ENCODE peak calls at places on chromosomes 6 and 20, in six cellular contexts. One of them, this sample, is unnamed.
A peak's percentile ranks its signal among the peaks of the same experiment; 100 is the strongest.

GRCh38 chr6:105740946-105741605 is 338.2 kb upstream of the PREP start:
- ATAC-seq in heart left ventricle: no peak
- ATAC-seq in aorta: no peak
- ATAC-seq in naive thymus-derived CD4-positive, alpha-beta T cell: no peak
- ATAC-seq in IMR-90: no peak
- ATAC-seq in CD8-positive, alpha-beta T cell: no peak
- ATAC-seq in this sample: no peak

GRCh38 chr20:45034436-45034835 is 66.5 kb downstream of the KCNS1 start:
- ATAC-seq in aorta: no peak
- ATAC-seq in heart left ventricle: no peak
- ATAC-seq in CD8-positive, alpha-beta T cell: peak; percentile 45
- ATAC-seq in IMR-90: no peak
- ATAC-seq in naive thymus-derived CD4-positive, alpha-beta T cell: peak; percentile 53
- ATAC-seq in this sample: no peak

GRCh38 chr6:26032387-26033131 is 54.7 kb upstream of the HFE start:
- ATAC-seq in aorta: peak; percentile 46
- ATAC-seq in naive thymus-derived CD4-positive, alpha-beta T cell: peak; percentile 6
- ATAC-seq in IMR-90: peak; percentile 12
- ATAC-seq in heart left ventricle: no peak
- ATAC-seq in CD8-positive, alpha-beta T cell: peak; percentile 6
- ATAC-seq in this sample: peak; percentile 13

GRCh38 chr6:7219310-7219709 is 93.7 kb downstream of the SSR1 start:
- ATAC-seq in CD8-positive, alpha-beta T cell: no peak
- ATAC-seq in naive thymus-derived CD4-positive, alpha-beta T cell: peak; percentile 48
- ATAC-seq in IMR-90: peak; percentile 24
- ATAC-seq in heart left ventricle: no peak
- ATAC-seq in aorta: peak; percentile 55
- ATAC-seq in this sample: peak; percentile 33

GRCh38 chr20:20668639-20669038 is 43.8 kb downstream of the RALGAPA2 start:
- ATAC-seq in naive thymus-derived CD4-positive, alpha-beta T cell: peak; percentile 84
- ATAC-seq in heart left ventricle: no peak
- ATAC-seq in IMR-90: peak; percentile 64
- ATAC-seq in aorta: no peak
- ATAC-seq in CD8-positive, alpha-beta T cell: no peak
- ATAC-seq in this sample: no peak

GRCh38 chr6:11423667-11424066 is 113.9 kb upstream of the TMEM170B start:
- ATAC-seq in naive thymus-derived CD4-positive, alpha-beta T cell: no peak
- ATAC-seq in CD8-positive, alpha-beta T cell: no peak
- ATAC-seq in IMR-90: no peak
- ATAC-seq in heart left ventricle: no peak
- ATAC-seq in aorta: no peak
- ATAC-seq in this sample: peak; percentile 54

GRCh38 chr20:59723607-59724456 is 119.5 kb downstream of the PHACTR3 start:
- ATAC-seq in aorta: peak; percentile 23
- ATAC-seq in heart left ventricle: no peak
- ATAC-seq in CD8-positive, alpha-beta T cell: no peak
- ATAC-seq in IMR-90: no peak
- ATAC-seq in naive thymus-derived CD4-positive, alpha-beta T cell: peak; percentile 30
- ATAC-seq in this sample: no peak

GRCh38 chr6:13586936-13587542 is 12.6 kb downstream of the SIRT5 start:
- ATAC-seq in aorta: no peak
- ATAC-seq in IMR-90: peak; percentile 83
- ATAC-seq in heart left ventricle: no peak
- ATAC-seq in CD8-positive, alpha-beta T cell: no peak
- ATAC-seq in naive thymus-derived CD4-positive, alpha-beta T cell: no peak
- ATAC-seq in this sample: no peak

GRCh38 chr6:69719602-69720193 is 77.1 kb downstream of the LMBRD1 start:
- ATAC-seq in aorta: no peak
- ATAC-seq in heart left ventricle: no peak
- ATAC-seq in naive thymus-derived CD4-positive, alpha-beta T cell: no peak
- ATAC-seq in CD8-positive, alpha-beta T cell: no peak
- ATAC-seq in IMR-90: peak; percentile 72
- ATAC-seq in this sample: no peak

GRCh38 chr6:21918081-21918480 is 324.5 kb downstream of the SOX4 start:
- ATAC-seq in naive thymus-derived CD4-positive, alpha-beta T cell: no peak
- ATAC-seq in aorta: no peak
- ATAC-seq in heart left ventricle: no peak
- ATAC-seq in IMR-90: no peak
- ATAC-seq in CD8-positive, alpha-beta T cell: no peak
- ATAC-seq in this sample: no peak

GRCh38 chr6:21911208-21911607 is 317.7 kb downstream of the SOX4 start:
- ATAC-seq in IMR-90: no peak
- ATAC-seq in naive thymus-derived CD4-positive, alpha-beta T cell: no peak
- ATAC-seq in heart left ventricle: no peak
- ATAC-seq in aorta: no peak
- ATAC-seq in CD8-positive, alpha-beta T cell: no peak
- ATAC-seq in this sample: no peak

GRCh38 chr6:21918666-21919065 is 325.1 kb downstream of the SOX4 start:
- ATAC-seq in aorta: no peak
- ATAC-seq in heart left ventricle: no peak
- ATAC-seq in naive thymus-derived CD4-positive, alpha-beta T cell: no peak
- ATAC-seq in IMR-90: no peak
- ATAC-seq in CD8-positive, alpha-beta T cell: no peak
- ATAC-seq in this sample: no peak

GRCh38 chr6:21914121-21914973 is 320.8 kb downstream of the SOX4 start:
- ATAC-seq in CD8-positive, alpha-beta T cell: no peak
- ATAC-seq in IMR-90: no peak
- ATAC-seq in heart left ventricle: no peak
- ATAC-seq in naive thymus-derived CD4-positive, alpha-beta T cell: peak; percentile 36
- ATAC-seq in aorta: peak; percentile 30
- ATAC-seq in this sample: no peak

DNA sequence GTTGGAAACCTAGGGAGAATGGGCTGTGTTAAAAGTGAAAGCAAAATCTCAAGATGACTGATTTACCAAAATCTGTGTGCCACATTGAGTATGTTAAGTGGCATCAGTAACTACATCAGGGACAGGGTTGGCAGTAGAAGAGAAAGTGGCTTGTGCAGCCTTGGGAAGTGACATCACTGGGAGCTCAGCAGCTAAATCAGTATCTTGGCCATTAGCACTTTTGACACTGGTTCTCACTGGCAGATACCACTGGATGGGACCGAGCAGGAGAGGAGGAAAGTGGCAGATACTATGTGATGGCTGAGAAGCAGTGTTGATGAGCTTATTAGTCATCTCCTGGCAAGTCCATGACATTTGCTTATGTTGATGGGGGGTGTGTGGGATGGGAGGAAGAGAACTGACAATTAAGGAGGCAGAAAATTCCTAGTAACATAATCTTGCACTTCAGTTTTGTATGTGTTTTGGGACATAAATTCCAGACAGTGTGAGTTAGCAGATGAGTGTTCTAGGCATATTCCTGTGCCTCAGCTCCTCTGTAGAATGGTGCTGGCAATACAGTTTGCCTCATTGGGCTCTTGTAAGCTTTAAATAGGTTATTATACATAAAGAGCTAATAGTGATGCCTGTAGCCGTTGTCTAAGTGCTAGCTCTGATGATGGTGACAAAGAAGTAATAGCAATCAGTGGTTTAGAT is 322.3 kb downstream of the SOX4 start:
- ATAC-seq in aorta: peak; percentile 22
- ATAC-seq in IMR-90: peak; percentile 86
- ATAC-seq in naive thymus-derived CD4-positive, alpha-beta T cell: no peak
- ATAC-seq in heart left ventricle: no peak
- ATAC-seq in CD8-positive, alpha-beta T cell: no peak
- ATAC-seq in this sample: no peak
- H3K36me3 ChIP-seq in aorta: no peaks in the 10 kb centered on the region
- H3K36me3 ChIP-seq in IMR-90: no peaks in the 10 kb centered on the region
- H3K36me3 ChIP-seq in naive thymus-derived CD4-positive, alpha-beta T cell: no peaks in the 10 kb centered on the region
- H3K36me3 ChIP-seq in heart left ventricle: no peaks in the 10 kb centered on the region
- H3K36me3 ChIP-seq in CD8-positive, alpha-beta T cell: no peaks in the 10 kb centered on the region
- H3K36me3 ChIP-seq in this sample: no peaks in the 10 kb centered on the region

GRCh38 chr20:52269926-52270325 is 78.3 kb upstream of the ZFP64 start:
- ATAC-seq in aorta: no peak
- ATAC-seq in CD8-positive, alpha-beta T cell: no peak
- ATAC-seq in IMR-90: no peak
- ATAC-seq in naive thymus-derived CD4-positive, alpha-beta T cell: no peak
- ATAC-seq in heart left ventricle: no peak
- ATAC-seq in this sample: no peak

GRCh38 chr20:52267418-52267817 is 75.8 kb upstream of the ZFP64 start:
- ATAC-seq in heart left ventricle: no peak
- ATAC-seq in IMR-90: no peak
- ATAC-seq in aorta: no peak
- ATAC-seq in CD8-positive, alpha-beta T cell: no peak
- ATAC-seq in naive thymus-derived CD4-positive, alpha-beta T cell: no peak
- ATAC-seq in this sample: no peak

GRCh38 chr20:52268184-52268583 is 76.6 kb upstream of the ZFP64 start:
- ATAC-seq in aorta: no peak
- ATAC-seq in CD8-positive, alpha-beta T cell: no peak
- ATAC-seq in heart left ventricle: no peak
- ATAC-seq in naive thymus-derived CD4-positive, alpha-beta T cell: no peak
- ATAC-seq in IMR-90: peak; percentile 84
- ATAC-seq in this sample: no peak

GRCh38 chr20:52269327-52269726 is 77.7 kb upstream of the ZFP64 start:
- ATAC-seq in IMR-90: no peak
- ATAC-seq in naive thymus-derived CD4-positive, alpha-beta T cell: no peak
- ATAC-seq in CD8-positive, alpha-beta T cell: no peak
- ATAC-seq in heart left ventricle: no peak
- ATAC-seq in aorta: no peak
- ATAC-seq in this sample: peak; percentile 28
- H3K36me3 ChIP-seq in IMR-90: no peaks in the 10 kb centered on the region
- H3K36me3 ChIP-seq in naive thymus-derived CD4-positive, alpha-beta T cell: no peaks in the 10 kb centered on the region
- H3K36me3 ChIP-seq in CD8-positive, alpha-beta T cell: no peaks in the 10 kb centered on the region
- H3K36me3 ChIP-seq in heart left ventricle: no peaks in the 10 kb centered on the region
- H3K36me3 ChIP-seq in aorta: no peaks in the 10 kb centered on the region
- H3K36me3 ChIP-seq in this sample: no peaks in the 10 kb centered on the region

DNA sequence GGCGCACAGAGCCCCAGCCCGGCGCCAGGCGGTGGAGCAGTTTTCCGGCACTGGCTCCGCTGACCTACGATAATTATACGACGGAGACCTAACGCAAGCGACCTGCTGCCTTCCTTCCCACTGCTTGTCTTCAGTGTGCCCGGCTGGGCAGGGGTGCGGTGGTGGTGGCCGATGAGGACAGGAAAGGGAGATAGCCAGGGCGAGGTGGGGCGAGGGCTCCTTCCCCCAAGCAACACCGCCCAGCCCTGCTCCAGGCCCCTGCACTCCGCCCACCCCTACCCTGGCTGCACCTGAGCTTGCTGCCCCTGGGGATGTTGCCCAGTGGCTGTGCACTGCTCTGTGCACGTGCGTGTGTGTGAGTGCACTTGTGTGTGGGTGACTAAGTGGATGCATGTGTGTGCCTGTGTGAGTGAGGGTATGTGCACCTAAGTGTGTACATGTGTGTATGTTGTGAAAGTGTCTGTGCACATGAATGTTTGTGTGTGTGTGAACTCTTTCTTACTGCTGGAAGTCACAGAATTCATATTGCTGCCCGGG is 42.6 kb upstream of the IRF4 start:
- ATAC-seq in aorta: peak; percentile 53
- ATAC-seq in IMR-90: no peak
- ATAC-seq in CD8-positive, alpha-beta T cell: no peak
- ATAC-seq in naive thymus-derived CD4-positive, alpha-beta T cell: peak; percentile 19
- ATAC-seq in heart left ventricle: no peak
- ATAC-seq in this sample: no peak
- H3K36me3 ChIP-seq in aorta: no peaks in the 10 kb centered on the region
- H3K36me3 ChIP-seq in IMR-90: no peaks in the 10 kb centered on the region
- H3K36me3 ChIP-seq in CD8-positive, alpha-beta T cell: no peaks in the 10 kb centered on the region
- H3K36me3 ChIP-seq in naive thymus-derived CD4-positive, alpha-beta T cell: peaks cover 3% of the 10 kb centered on the region
- H3K36me3 ChIP-seq in heart left ventricle: peaks cover 48% of the 10 kb centered on the region
- H3K36me3 ChIP-seq in this sample: no peaks in the 10 kb centered on the region

GRCh38 chr6:36517408-36517807 is 29.9 kb downstream of the STK38 start:
- ATAC-seq in naive thymus-derived CD4-positive, alpha-beta T cell: no peak
- ATAC-seq in heart left ventricle: no peak
- ATAC-seq in IMR-90: no peak
- ATAC-seq in aorta: no peak
- ATAC-seq in CD8-positive, alpha-beta T cell: no peak
- ATAC-seq in this sample: no peak

GRCh38 chr6:36514554-36515456 is 32.5 kb downstream of the STK38 start:
- ATAC-seq in aorta: no peak
- ATAC-seq in IMR-90: no peak
- ATAC-seq in heart left ventricle: no peak
- ATAC-seq in CD8-positive, alpha-beta T cell: peak; percentile 47
- ATAC-seq in naive thymus-derived CD4-positive, alpha-beta T cell: no peak
- ATAC-seq in this sample: no peak

GRCh38 chr6:36515844-36516243 is 31.4 kb downstream of the STK38 start:
- ATAC-seq in IMR-90: no peak
- ATAC-seq in naive thymus-derived CD4-positive, alpha-beta T cell: no peak
- ATAC-seq in heart left ventricle: no peak
- ATAC-seq in CD8-positive, alpha-beta T cell: no peak
- ATAC-seq in aorta: no peak
- ATAC-seq in this sample: no peak

GRCh38 chr6:36516559-36516958 is 30.7 kb downstream of the STK38 start:
- ATAC-seq in aorta: no peak
- ATAC-seq in IMR-90: no peak
- ATAC-seq in heart left ventricle: no peak
- ATAC-seq in CD8-positive, alpha-beta T cell: no peak
- ATAC-seq in naive thymus-derived CD4-positive, alpha-beta T cell: no peak
- ATAC-seq in this sample: no peak

DNA sequence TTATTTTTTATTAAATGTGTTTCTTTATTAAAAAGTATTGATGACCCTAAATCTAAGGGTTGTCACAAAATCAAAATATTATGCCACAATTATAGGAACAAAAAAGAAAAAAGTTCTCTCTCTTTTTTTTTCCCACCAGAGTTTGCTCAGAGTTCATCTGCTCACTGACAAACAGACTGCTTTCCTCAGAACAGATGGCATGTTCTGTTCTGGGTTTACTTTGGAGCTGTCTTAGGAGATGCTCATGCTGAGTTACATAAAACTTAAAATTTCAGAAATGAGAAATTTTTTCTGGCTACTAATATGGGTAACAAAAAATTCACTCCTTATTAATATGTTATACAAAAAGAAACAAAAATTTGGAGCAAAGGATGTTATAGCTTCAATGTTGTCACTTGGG is 30.3 kb downstream of the STK38 start:
- ATAC-seq in CD8-positive, alpha-beta T cell: no peak
- ATAC-seq in aorta: no peak
- ATAC-seq in heart left ventricle: no peak
- ATAC-seq in naive thymus-derived CD4-positive, alpha-beta T cell: no peak
- ATAC-seq in IMR-90: no peak
- ATAC-seq in this sample: peak; percentile 53
- H3K36me3 ChIP-seq in CD8-positive, alpha-beta T cell: peaks cover 45% of the 10 kb centered on the region
- H3K36me3 ChIP-seq in aorta: peaks cover 5% of the 10 kb centered on the region
- H3K36me3 ChIP-seq in heart left ventricle: peaks cover 91% of the 10 kb centered on the region
- H3K36me3 ChIP-seq in naive thymus-derived CD4-positive, alpha-beta T cell: peaks cover 27% of the 10 kb centered on the region
- H3K36me3 ChIP-seq in IMR-90: peaks cover 17% of the 10 kb centered on the region
- H3K36me3 ChIP-seq in this sample: peaks cover 98% of the 10 kb centered on the region

GRCh38 chr20:62902926-62903615 is 23.2 kb downstream of the DIDO1 start:
- ATAC-seq in heart left ventricle: no peak
- ATAC-seq in naive thymus-derived CD4-positive, alpha-beta T cell: no peak
- ATAC-seq in IMR-90: peak; percentile 72
- ATAC-seq in aorta: no peak
- ATAC-seq in CD8-positive, alpha-beta T cell: no peak
- ATAC-seq in this sample: no peak
- H3K36me3 ChIP-seq in heart left ventricle: peaks cover 72% of the 10 kb centered on the region
- H3K36me3 ChIP-seq in naive thymus-derived CD4-positive, alpha-beta T cell: peaks cover 30% of the 10 kb centered on the region
- H3K36me3 ChIP-seq in IMR-90: peaks cover 49% of the 10 kb centered on the region
- H3K36me3 ChIP-seq in aorta: no peaks in the 10 kb centered on the region
- H3K36me3 ChIP-seq in CD8-positive, alpha-beta T cell: peaks cover 66% of the 10 kb centered on the region
- H3K36me3 ChIP-seq in this sample: peaks cover 75% of the 10 kb centered on the region

This sample was measured in gastroesophageal sphincter.